ENCODE peak calls at places on chromosomes 3 and 15, in eight cellular contexts. One of them, this sample, is unnamed.
A peak's percentile ranks its signal among the peaks of the same experiment; 100 is the strongest.

GRCh38 chr15:37206690-37207089 is 106.3 kb upstream of the MEIS2 start:
- DNase-seq in A549: no peak
- DNase-seq in kidney: no peak
- DNase-seq in neuronal stem cell: no peak
- DNase-seq in astrocyte: no peak
- DNase-seq in left ventricle myocardium inferior: no peak
- DNase-seq in trophoblast cell: no peak
- DNase-seq in cardiac muscle cell: no peak
- DNase-seq in this sample: no peak

GRCh38 chr3:192899540-192899982 is 18.1 kb downstream of the MB21D2 start:
- DNase-seq in A549: peak; percentile 64
- DNase-seq in kidney: no peak
- DNase-seq in neuronal stem cell: no peak
- DNase-seq in astrocyte: peak; percentile 91
- DNase-seq in left ventricle myocardium inferior: no peak
- DNase-seq in trophoblast cell: no peak
- DNase-seq in cardiac muscle cell: peak; percentile 74
- DNase-seq in this sample: no peak

GRCh38 chr3:126954141-126954845 is 28.6 kb upstream of the PLXNA1 start:
- DNase-seq in A549: no peak
- DNase-seq in kidney: peak; percentile 45
- DNase-seq in neuronal stem cell: no peak
- DNase-seq in astrocyte: no peak
- DNase-seq in left ventricle myocardium inferior: peak; percentile 3
- DNase-seq in trophoblast cell: peak; percentile 2
- DNase-seq in cardiac muscle cell: no peak
- DNase-seq in this sample: no peak

GRCh38 chr3:46545695-46546630 is 20.1 kb downstream of the LRRC2 start:
- DNase-seq in A549: no peak
- DNase-seq in kidney: no peak
- DNase-seq in neuronal stem cell: no peak
- DNase-seq in astrocyte: no peak
- DNase-seq in left ventricle myocardium inferior: no peak
- DNase-seq in trophoblast cell: no peak
- DNase-seq in cardiac muscle cell: no peak
- DNase-seq in this sample: no peak

GRCh38 chr3:45132568-45133211 is 13.5 kb downstream of the CDCP1 start:
- DNase-seq in A549: no peak
- DNase-seq in kidney: no peak
- DNase-seq in neuronal stem cell: no peak
- DNase-seq in astrocyte: peak; percentile 47
- DNase-seq in left ventricle myocardium inferior: no peak
- DNase-seq in trophoblast cell: no peak
- DNase-seq in cardiac muscle cell: no peak
- DNase-seq in this sample: no peak

GRCh38 chr3:189530822-189531221 is 100.4 kb upstream of the TP63 start:
- DNase-seq in A549: no peak
- DNase-seq in kidney: no peak
- DNase-seq in neuronal stem cell: no peak
- DNase-seq in astrocyte: peak; percentile 96
- DNase-seq in left ventricle myocardium inferior: no peak
- DNase-seq in trophoblast cell: no peak
- DNase-seq in cardiac muscle cell: peak; percentile 63
- DNase-seq in this sample: no peak

GRCh38 chr3:10568549-10568948 is 63.2 kb upstream of the ATP2B2 start:
- DNase-seq in A549: no peak
- DNase-seq in kidney: no peak
- DNase-seq in neuronal stem cell: no peak
- DNase-seq in astrocyte: no peak
- DNase-seq in left ventricle myocardium inferior: no peak
- DNase-seq in trophoblast cell: no peak
- DNase-seq in cardiac muscle cell: no peak
- DNase-seq in this sample: no peak

GRCh38 chr3:140470211-140470610 is 207.7 kb upstream of the TRIM42 start:
- DNase-seq in A549: no peak
- DNase-seq in kidney: no peak
- DNase-seq in neuronal stem cell: no peak
- DNase-seq in astrocyte: no peak
- DNase-seq in left ventricle myocardium inferior: no peak
- DNase-seq in trophoblast cell: no peak
- DNase-seq in cardiac muscle cell: no peak
- DNase-seq in this sample: no peak

GRCh38 chr15:42737529-42738328 is 801 bp upstream of the CDAN1 start:
- DNase-seq in A549: peak; percentile 49
- DNase-seq in kidney: no peak
- DNase-seq in neuronal stem cell: no peak
- DNase-seq in astrocyte: no peak
- DNase-seq in left ventricle myocardium inferior: no peak
- DNase-seq in trophoblast cell: peak; percentile 49
- DNase-seq in cardiac muscle cell: no peak
- DNase-seq in this sample: peak; percentile 16

GRCh38 chr3:143000525-143000924 is 845 bp upstream of the U2SURP start:
- DNase-seq in A549: no peak
- DNase-seq in kidney: no peak
- DNase-seq in neuronal stem cell: no peak
- DNase-seq in astrocyte: peak; percentile 74
- DNase-seq in left ventricle myocardium inferior: no peak
- DNase-seq in trophoblast cell: peak; percentile 75
- DNase-seq in cardiac muscle cell: peak; percentile 46
- DNase-seq in this sample: no peak

GRCh38 chr3:143001034-143001368 is 369 bp upstream of the U2SURP start:
- DNase-seq in A549: no peak
- DNase-seq in kidney: peak; percentile 88
- DNase-seq in neuronal stem cell: no peak
- DNase-seq in astrocyte: no peak
- DNase-seq in left ventricle myocardium inferior: peak; percentile 63
- DNase-seq in trophoblast cell: no peak
- DNase-seq in cardiac muscle cell: no peak
- DNase-seq in this sample: no peak

GRCh38 chr3:143001369-143002082 is at the start of gene U2SURP:
- DNase-seq in A549: peak; percentile 98
- DNase-seq in kidney: peak; percentile 99
- DNase-seq in neuronal stem cell: peak; percentile 93
- DNase-seq in astrocyte: peak; percentile 99
- DNase-seq in left ventricle myocardium inferior: peak; percentile 96
- DNase-seq in trophoblast cell: peak; percentile 99
- DNase-seq in cardiac muscle cell: peak; percentile 99
- DNase-seq in this sample: peak; percentile 97

GRCh38 chr3:143002727-143003126 is 1.4 kb downstream of the U2SURP start:
- DNase-seq in A549: no peak
- DNase-seq in kidney: no peak
- DNase-seq in neuronal stem cell: no peak
- DNase-seq in astrocyte: no peak
- DNase-seq in left ventricle myocardium inferior: no peak
- DNase-seq in trophoblast cell: no peak
- DNase-seq in cardiac muscle cell: no peak
- DNase-seq in this sample: no peak

DNA sequence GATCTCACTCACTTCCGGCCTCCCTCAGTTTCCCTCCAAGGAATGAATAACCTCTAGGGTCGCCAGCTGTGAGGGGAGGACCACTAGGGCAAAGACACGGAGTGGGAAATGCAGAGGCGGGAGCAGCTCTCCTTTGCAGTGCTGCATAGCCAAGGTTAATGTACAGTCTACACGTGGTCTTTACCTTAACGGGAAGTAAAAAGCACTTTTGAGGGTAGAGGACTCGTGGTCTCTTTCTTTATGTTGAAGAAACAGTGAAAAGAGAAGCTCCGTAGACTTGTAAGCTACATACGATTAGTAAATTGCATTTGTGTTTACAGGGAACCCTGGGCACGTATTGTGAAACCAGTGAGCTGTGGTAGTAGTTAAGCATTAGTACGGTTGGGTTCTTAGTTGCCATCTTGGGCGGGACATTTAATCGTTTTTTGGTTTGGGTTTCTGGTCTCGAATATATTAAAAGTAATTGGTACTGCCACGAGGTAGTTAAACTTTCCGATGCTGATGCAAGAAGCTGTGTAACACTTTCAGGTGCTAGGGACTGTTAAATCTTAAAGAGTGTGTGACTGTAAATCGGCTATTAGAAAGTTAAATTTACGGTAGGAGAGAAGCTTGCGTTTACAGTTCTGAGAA is 828 bp downstream of the U2SURP start:
- DNase-seq in A549: peak; percentile 49
- DNase-seq in kidney: no peak
- DNase-seq in neuronal stem cell: no peak
- DNase-seq in astrocyte: peak; percentile 10
- DNase-seq in left ventricle myocardium inferior: no peak
- DNase-seq in trophoblast cell: no peak
- DNase-seq in cardiac muscle cell: peak; percentile 25
- DNase-seq in this sample: no peak
- H3K4me1 ChIP-seq in A549: peaks cover 44% of the 10 kb centered on the region
- H3K4me1 ChIP-seq in kidney: peaks cover 13% of the 10 kb centered on the region
- H3K4me1 ChIP-seq in neuronal stem cell: peaks cover 4% of the 10 kb centered on the region
- H3K4me1 ChIP-seq in astrocyte: peaks cover 11% of the 10 kb centered on the region
- H3K4me1 ChIP-seq in left ventricle myocardium inferior: peaks cover 82% of the 10 kb centered on the region
- H3K4me1 ChIP-seq in trophoblast cell: no peaks in the 10 kb centered on the region
- H3K4me1 ChIP-seq in cardiac muscle cell: peaks cover 11% of the 10 kb centered on the region
- H3K4me1 ChIP-seq in this sample: peaks cover 50% of the 10 kb centered on the region

DNA sequence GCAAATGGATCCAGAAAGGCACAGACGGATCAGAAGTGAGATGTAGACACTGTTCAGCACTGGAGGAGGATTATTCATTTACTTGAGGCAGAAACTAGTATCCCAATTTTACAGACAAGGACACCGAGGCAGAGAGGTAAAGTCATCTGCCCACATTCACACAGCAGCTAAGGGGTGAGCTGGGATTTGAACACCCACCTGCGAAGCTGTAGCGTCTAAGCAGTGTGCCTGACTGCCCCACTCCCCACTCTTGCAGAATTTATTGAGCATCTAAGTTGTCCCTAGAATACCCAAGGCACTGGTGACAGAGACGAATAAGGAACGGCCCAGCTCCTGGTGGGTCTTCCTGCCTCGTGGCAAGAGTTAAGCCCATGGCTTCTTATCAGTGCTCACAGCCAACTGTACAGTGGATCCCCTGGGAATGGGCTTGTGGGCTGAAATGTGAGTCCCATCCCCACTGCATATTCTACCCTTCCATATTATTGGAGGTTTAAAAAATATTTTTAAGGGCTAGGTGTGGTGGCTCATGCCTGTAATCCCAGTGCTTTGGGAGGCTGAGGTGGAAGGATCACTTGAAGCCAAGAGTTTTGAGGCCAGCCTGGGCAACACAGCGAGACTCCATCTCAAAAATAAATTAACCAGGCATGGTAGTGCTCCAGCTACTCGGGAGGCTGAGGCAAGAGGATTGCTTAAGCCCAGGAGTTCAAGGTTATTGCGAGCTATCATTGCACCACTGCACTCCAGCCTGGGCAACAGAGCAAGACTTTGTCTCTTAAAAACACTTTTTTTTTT is 77.6 kb downstream of the IQSEC1 start:
- DNase-seq in A549: no peak
- DNase-seq in kidney: no peak
- DNase-seq in neuronal stem cell: no peak
- DNase-seq in astrocyte: no peak
- DNase-seq in left ventricle myocardium inferior: no peak
- DNase-seq in trophoblast cell: no peak
- DNase-seq in cardiac muscle cell: no peak
- DNase-seq in this sample: no peak
- H3K4me1 ChIP-seq in A549: peaks cover 29% of the 10 kb centered on the region
- H3K4me1 ChIP-seq in kidney: peaks cover 11% of the 10 kb centered on the region
- H3K4me1 ChIP-seq in neuronal stem cell: peaks cover 25% of the 10 kb centered on the region
- H3K4me1 ChIP-seq in astrocyte: peaks cover 12% of the 10 kb centered on the region
- H3K4me1 ChIP-seq in left ventricle myocardium inferior: peaks cover 55% of the 10 kb centered on the region
- H3K4me1 ChIP-seq in trophoblast cell: peaks cover 23% of the 10 kb centered on the region
- H3K4me1 ChIP-seq in cardiac muscle cell: peaks cover 4% of the 10 kb centered on the region
- H3K4me1 ChIP-seq in this sample: no peaks in the 10 kb centered on the region

GRCh38 chr15:66765478-66766281 is 63.6 kb downstream of the SMAD6 start:
- DNase-seq in A549: peak; percentile 97
- DNase-seq in kidney: peak; percentile 93
- DNase-seq in neuronal stem cell: no peak
- DNase-seq in astrocyte: peak; percentile 65
- DNase-seq in left ventricle myocardium inferior: peak; percentile 9
- DNase-seq in trophoblast cell: no peak
- DNase-seq in cardiac muscle cell: peak; percentile 46
- DNase-seq in this sample: no peak
- H3K4me1 ChIP-seq in A549: peaks cover 97% of the 10 kb centered on the region
- H3K4me1 ChIP-seq in kidney: peaks cover 58% of the 10 kb centered on the region
- H3K4me1 ChIP-seq in neuronal stem cell: peaks cover 11% of the 10 kb centered on the region
- H3K4me1 ChIP-seq in astrocyte: peaks cover 42% of the 10 kb centered on the region
- H3K4me1 ChIP-seq in left ventricle myocardium inferior: peaks cover 80% of the 10 kb centered on the region
- H3K4me1 ChIP-seq in trophoblast cell: peaks cover 18% of the 10 kb centered on the region
- H3K4me1 ChIP-seq in cardiac muscle cell: peaks cover 75% of the 10 kb centered on the region
- H3K4me1 ChIP-seq in this sample: peaks cover 12% of the 10 kb centered on the region

GRCh38 chr15:48798319-48798718 is 12.6 kb downstream of the CEP152 start:
- DNase-seq in A549: no peak
- DNase-seq in kidney: no peak
- DNase-seq in neuronal stem cell: peak; percentile 48
- DNase-seq in astrocyte: no peak
- DNase-seq in left ventricle myocardium inferior: no peak
- DNase-seq in trophoblast cell: no peak
- DNase-seq in cardiac muscle cell: no peak
- DNase-seq in this sample: no peak
- H3K4me1 ChIP-seq in A549: peaks cover 28% of the 10 kb centered on the region
- H3K4me1 ChIP-seq in kidney: no peaks in the 10 kb centered on the region
- H3K4me1 ChIP-seq in neuronal stem cell: peaks cover 6% of the 10 kb centered on the region
- H3K4me1 ChIP-seq in astrocyte: peaks cover 13% of the 10 kb centered on the region
- H3K4me1 ChIP-seq in left ventricle myocardium inferior: peaks cover 6% of the 10 kb centered on the region
- H3K4me1 ChIP-seq in trophoblast cell: no peaks in the 10 kb centered on the region
- H3K4me1 ChIP-seq in cardiac muscle cell: no peaks in the 10 kb centered on the region
- H3K4me1 ChIP-seq in this sample: no peaks in the 10 kb centered on the region

This sample was measured in tibial artery.